ENCODE peak calls at places on chromosomes 6 and 20, in nine cellular contexts. O is prostate gland, E is stomach, A is transverse colon, M is K562, Q is HL-60, V is breast epithelium, D is esophagus muscularis mucosa, F is H1. Z is an unnamed sample. For H3K27me3, the result is how much of the 10 kb centered on the place peaks cover.

GRCh38 chr6:11110921-11111768 is at the start of gene ERVFRD-1:
- DNase-seq in O (no peak), E (no peak), A (no peak), M (no peak), Q (no peak), V (no peak), D (peak), F (peak), Z (no peak)

GRCh38 chr6:139655783-139656705 is 281.6 kb upstream of the CITED2 start:
- DNase-seq in O (peak), E (peak), A (peak), M (no peak), Q (no peak), V (no peak), D (no peak), F (no peak), Z (no peak)

GRCh38 chr6:20737912-20738311 is 203.7 kb downstream of the CDKAL1 start:
- DNase-seq in O (no peak), E (no peak), A (no peak), M (no peak), Q (no peak), V (no peak), D (no peak), F (no peak), Z (no peak)

GRCh38 chr6:74551896-74552295 is 654.0 kb downstream of the COL12A1 start:
- DNase-seq in O (no peak), E (no peak), A (no peak), M (no peak), Q (no peak), V (no peak), D (no peak), F (no peak), Z (no peak)

GRCh38 chr6:5994234-5994998 is 12.3 kb downstream of the NRN1 start:
- DNase-seq in O (no peak), E (no peak), A (no peak), M (no peak), Q (no peak), V (no peak), D (no peak), F (peak), Z (no peak)

GRCh38 chr20:37265152-37265551 is 3.5 kb upstream of the GHRH start:
- DNase-seq in O (no peak), E (no peak), A (no peak), M (no peak), Q (peak), V (no peak), D (no peak), F (no peak), Z (no peak)

GRCh38 chr6:39137235-39137634 is 22.2 kb upstream of the SAYSD1 start:
- DNase-seq in O (no peak), E (peak), A (peak), M (peak), Q (peak), V (no peak), D (no peak), F (peak), Z (no peak)

GRCh38 chr6:5681480-5681879 is 325.2 kb downstream of the NRN1 start:
- DNase-seq in O (no peak), E (no peak), A (no peak), M (no peak), Q (no peak), V (no peak), D (no peak), F (no peak), Z (no peak)

GRCh38 chr20:13788167-13788834 is 3.5 kb downstream of the NDUFAF5 start:
- DNase-seq in O (peak), E (peak), A (peak), M (peak), Q (peak), V (no peak), D (no peak), F (no peak), Z (no peak)

GRCh38 chr6:54288476-54288875 is 19.8 kb upstream of the TINAG start:
- DNase-seq in O (no peak), E (no peak), A (no peak), M (no peak), Q (no peak), V (no peak), D (no peak), F (no peak), Z (no peak)

GRCh38 chr6:141103246-141103645 is 1029.5 kb upstream of the GJE1 start:
- DNase-seq in O (no peak), E (no peak), A (no peak), M (no peak), Q (no peak), V (no peak), D (no peak), F (no peak), Z (no peak)

GRCh38 chr6:129893513-129894098 is 32.5 kb upstream of the TMEM244 start:
- DNase-seq in O (no peak), E (no peak), A (no peak), M (no peak), Q (no peak), V (no peak), D (no peak), F (no peak), Z (no peak)

GRCh38 chr6:137829641-137830083 is 37.4 kb upstream of the TNFAIP3 start:
- DNase-seq in O (no peak), E (no peak), A (no peak), M (peak), Q (no peak), V (no peak), D (no peak), F (no peak), Z (no peak)

GRCh38 chr6:72646604-72647485 is 25.0 kb downstream of the KCNQ5 start:
- DNase-seq in O (no peak), E (no peak), A (no peak), M (no peak), Q (no peak), V (no peak), D (no peak), F (no peak), Z (no peak)

GRCh38 chr6:154938245-154938583 is 56.9 kb upstream of the TIAM2 start:
- DNase-seq in O (peak), E (peak), A (no peak), M (no peak), Q (no peak), V (no peak), D (no peak), F (no peak), Z (no peak)

GRCh38 chr6:151229401-151230276 is 10.1 kb upstream of the AKAP12 start:
- DNase-seq in O (no peak), E (no peak), A (no peak), M (peak), Q (no peak), V (no peak), D (no peak), F (no peak), Z (no peak)

GRCh38 chr20:62742550-62742949 is 33.9 kb downstream of the NTSR1 start:
- DNase-seq in O (no peak), E (no peak), A (peak), M (no peak), Q (no peak), V (peak), D (no peak), F (no peak), Z (no peak)

GRCh38 chr20:51022803-51023616 is at the start of gene KCNG1:
- DNase-seq in O (peak), E (peak), A (peak), M (peak), Q (peak), V (peak), D (no peak), F (peak), Z (peak)
- TF ChIP-seq POLR2AphosphoS5 in O (peak), E (no peak), A (no peak), M (no peak), Q (no peak), V (no peak), D (peak), F (peak), Z (no peak)

GRCh38 chr6:145660676-145661075 is 74.6 kb downstream of the EPM2A start:
- DNase-seq in O (no peak), E (no peak), A (no peak), M (no peak), Q (no peak), V (no peak), D (no peak), F (no peak), Z (no peak)
- H3K27me3 ChIP-seq in O (under half), E (under half), A (under half), M (under half), Q (under half), V (under half), D (under half), F (under half), Z (under half)

DNA sequence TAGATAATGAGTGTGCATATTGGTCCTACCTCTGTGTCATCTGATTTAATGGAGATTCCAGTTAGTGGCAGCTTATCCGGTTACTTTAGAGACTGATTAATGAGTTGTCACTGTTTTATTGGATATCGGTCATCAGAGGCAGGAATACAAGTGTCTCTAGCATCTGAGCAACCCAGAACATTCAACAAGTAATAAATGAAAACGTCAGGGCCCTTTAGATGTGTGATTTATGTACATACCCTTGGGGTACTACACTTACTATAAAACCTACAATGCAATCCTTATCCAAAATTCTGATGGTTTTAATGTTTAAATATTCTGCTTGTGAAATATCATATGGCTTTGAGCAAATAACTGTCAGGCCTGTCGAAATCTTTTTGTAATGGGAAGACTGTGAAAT is 1117.9 kb upstream of the FLRT3 start:
- DNase-seq in O (no peak), E (no peak), A (no peak), M (no peak), Q (no peak), V (no peak), D (no peak), F (no peak), Z (no peak)
- TF ChIP-seq POLR2AphosphoS5 in O (no peak), E (no peak), A (no peak), M (no peak), Q (no peak), V (no peak), D (no peak), F (no peak), Z (no peak)

GRCh38 chr20:58026361-58026760 is 202.1 kb downstream of the ANKRD60 start:
- DNase-seq in O (no peak), E (no peak), A (no peak), M (no peak), Q (no peak), V (no peak), D (no peak), F (peak), Z (no peak)

GRCh38 chr20:58024241-58024721 is 204.2 kb downstream of the ANKRD60 start:
- DNase-seq in O (no peak), E (no peak), A (no peak), M (no peak), Q (no peak), V (no peak), D (no peak), F (no peak), Z (no peak)

GRCh38 chr20:58023781-58024180 is 204.7 kb downstream of the ANKRD60 start:
- DNase-seq in O (no peak), E (no peak), A (no peak), M (no peak), Q (no peak), V (no peak), D (no peak), F (no peak), Z (no peak)

GRCh38 chr20:58025233-58025632 is 203.2 kb downstream of the ANKRD60 start:
- DNase-seq in O (no peak), E (no peak), A (no peak), M (no peak), Q (no peak), V (no peak), D (no peak), F (no peak), Z (no peak)

GRCh38 chr20:58028123-58028522 is 200.3 kb downstream of the ANKRD60 start:
- DNase-seq in O (no peak), E (no peak), A (peak), M (no peak), Q (no peak), V (no peak), D (no peak), F (peak), Z (no peak)
- H3K27me3 ChIP-seq in O (under half), E (under half), A (under half), M (under half), Q (under half), V (under half), D (under half), F (under half), Z (under half)

GRCh38 chr6:161132384-161132783 is 140.8 kb downstream of the MAP3K4 start:
- DNase-seq in O (no peak), E (no peak), A (no peak), M (no peak), Q (no peak), V (no peak), D (peak), F (no peak), Z (no peak)

GRCh38 chr6:161133973-161134372 is 139.9 kb downstream of the AGPAT4 start:
- DNase-seq in O (no peak), E (no peak), A (no peak), M (no peak), Q (no peak), V (no peak), D (peak), F (no peak), Z (no peak)

GRCh38 chr6:161136655-161137054 is 137.2 kb downstream of the AGPAT4 start:
- DNase-seq in O (no peak), E (no peak), A (no peak), M (no peak), Q (no peak), V (no peak), D (no peak), F (no peak), Z (no peak)

GRCh38 chr6:161135695-161136591 is 137.9 kb downstream of the AGPAT4 start:
- DNase-seq in O (no peak), E (no peak), A (no peak), M (no peak), Q (no peak), V (no peak), D (peak), F (no peak), Z (no peak)

DNA sequence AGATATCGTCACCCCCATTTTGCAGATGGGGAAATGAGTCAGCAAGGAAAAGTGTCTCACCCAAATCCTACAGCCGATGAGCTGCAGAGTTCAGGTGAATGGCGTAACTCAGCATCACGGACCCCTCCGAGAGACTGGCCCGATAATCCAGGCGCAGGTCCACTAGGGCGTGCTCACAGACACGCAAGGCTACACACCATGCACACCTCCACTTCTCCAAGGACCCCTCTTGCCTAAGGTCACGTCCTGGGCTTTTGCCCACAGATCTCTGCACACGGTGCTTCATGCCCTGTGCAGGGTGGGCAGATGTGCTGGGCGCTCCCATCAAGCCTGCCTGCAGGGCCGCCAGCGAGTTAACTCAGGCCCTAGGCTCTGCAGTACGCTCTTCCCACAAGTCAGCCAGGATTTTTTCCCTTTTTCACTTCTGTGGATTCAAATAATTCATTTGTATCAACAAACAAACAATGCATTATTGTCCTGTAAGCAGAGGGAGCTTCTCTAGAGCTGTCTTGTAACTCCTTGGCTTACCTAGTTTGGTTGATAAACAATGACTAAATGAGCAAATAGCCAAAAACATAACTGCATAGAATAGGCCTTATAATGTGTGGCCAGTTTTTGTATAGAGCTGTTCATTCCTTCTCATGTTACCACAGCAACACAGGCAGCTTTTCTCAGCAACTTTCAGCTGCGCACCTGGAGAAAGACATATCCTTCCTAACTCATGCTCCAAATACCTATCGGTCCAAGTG is 139.1 kb downstream of the AGPAT4 start:
- DNase-seq in O (no peak), E (no peak), A (no peak), M (no peak), Q (no peak), V (no peak), D (peak), F (no peak), Z (no peak)
- TF ChIP-seq POLR2AphosphoS5 in O (no peak), E (no peak), A (no peak), M (peak), Q (no peak), V (no peak), D (no peak), F (peak), Z (no peak)

GRCh38 chr6:100446115-100446921 is 18.4 kb downstream of the SIM1 start:
- DNase-seq in O (no peak), E (no peak), A (no peak), M (no peak), Q (no peak), V (no peak), D (peak), F (peak), Z (no peak)
- H3K27me3 ChIP-seq in O (under half), E (under half), A (half or more), M (under half), Q (under half), V (half or more), D (under half), F (half or more), Z (half or more)